ENCODE peak calls at places on chromosomes 4 and X, in six cellular contexts. P is right atrium auricular region, E is right lobe of liver, X is lower lobe of right lung, D is K562, O is foreskin fibroblast. G is an unnamed sample.

GRCh38 chrX:124239911-124240310 is 92.5 kb upstream of the TEX13D start:
- DNase-seq in D (no peak), O (no peak), P (no peak), E (no peak), X (no peak), G (no peak)

GRCh38 chr4:99507349-99507748 is 3.5 kb upstream of the C4orf17 start:
- DNase-seq in O (no peak), X (no peak), D (no peak), E (no peak), P (no peak), G (no peak)

GRCh38 chrX:111086521-111087127 is 9.4 kb upstream of the PAK3 start:
- DNase-seq in E (no peak), X (no peak), D (no peak), P (no peak), O (no peak), G (no peak)

GRCh38 chrX:4932790-4933189 is 1219.3 kb upstream of the PRKX start:
- DNase-seq in P (no peak), X (no peak), D (no peak), O (peak), E (no peak), G (no peak)

GRCh38 chr4:158170691-158171455 is 2.0 kb downstream of the GASK1B start:
- DNase-seq in X (peak), O (peak), E (peak), D (peak), P (peak), G (peak)

GRCh38 chr4:154622598-154622997 is 10.1 kb upstream of the FGG start:
- DNase-seq in D (peak), E (no peak), P (no peak), X (no peak), O (peak), G (no peak)

GRCh38 chrX:17689971-17690409 is 47.3 kb upstream of the SCML1 start:
- DNase-seq in P (no peak), X (no peak), D (peak), E (no peak), O (peak), G (no peak)

GRCh38 chrX:48968377-48968776 is 3.3 kb downstream of the KCND1 start:
- DNase-seq in E (no peak), D (no peak), O (no peak), P (no peak), X (no peak), G (no peak)

GRCh38 chr4:24863799-24864198 is 49.0 kb downstream of the CCDC149 start:
- DNase-seq in X (no peak), P (no peak), E (no peak), O (no peak), D (no peak), G (no peak)

GRCh38 chr4:18214656-18215055 is 193.1 kb upstream of the LCORL start:
- DNase-seq in E (no peak), O (no peak), D (no peak), X (no peak), P (no peak), G (no peak)

GRCh38 chrX:13899607-13900006 is 82.7 kb upstream of the GPM6B start:
- DNase-seq in D (no peak), O (peak), P (no peak), E (no peak), X (no peak), G (no peak)

GRCh38 chrX:69024287-69024686 is 141.0 kb downstream of the PJA1 start:
- DNase-seq in X (no peak), P (no peak), D (no peak), E (no peak), O (no peak), G (no peak)

DNA sequence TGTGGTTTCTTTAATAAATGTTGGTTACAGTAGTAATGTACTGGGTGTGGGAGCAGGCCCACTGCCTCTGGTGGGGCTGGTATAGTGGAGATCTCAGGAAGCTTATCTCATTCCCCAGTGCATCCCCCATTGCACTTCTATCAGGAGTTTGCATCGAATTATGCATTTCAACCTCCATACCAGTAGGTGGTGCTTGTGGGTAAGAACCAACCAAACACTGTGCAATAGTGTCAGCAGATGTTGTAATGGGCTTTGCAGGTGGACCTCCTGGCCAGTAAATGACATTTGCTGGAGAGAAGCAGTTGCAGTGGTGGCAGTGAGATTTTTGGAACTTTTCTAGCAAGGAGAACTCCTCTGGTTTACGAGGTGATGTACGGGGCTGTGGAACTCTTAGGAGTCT is 150.6 kb downstream of the POU3F4 start:
- DNase-seq in O (no peak), X (no peak), P (no peak), D (no peak), E (no peak), G (no peak)
- TF ChIP-seq CTCF in O (no peak), X (no peak), P (no peak), D (no peak), E (peak), G (peak)

DNA sequence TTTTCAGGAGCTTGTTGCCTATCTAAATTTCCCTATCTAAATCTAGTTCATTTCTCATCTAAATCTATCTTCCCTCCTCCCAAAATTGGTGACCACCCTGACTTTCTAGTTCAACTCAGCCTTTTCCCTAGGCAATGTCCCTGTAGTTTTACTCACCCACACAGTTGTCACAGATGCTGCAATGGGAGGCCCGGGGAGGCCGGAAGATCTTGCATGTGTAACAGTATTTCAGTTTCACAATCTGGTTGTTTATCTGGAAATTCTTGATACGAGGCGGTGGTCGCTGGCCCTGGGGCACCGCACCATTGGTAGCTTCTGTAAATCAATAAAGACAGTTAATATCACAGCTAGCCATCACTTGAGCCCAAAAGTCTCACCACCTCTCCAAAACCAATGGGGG is 20.2 kb downstream of the ZDHHC9 start:
- DNase-seq in X (peak), E (no peak), D (no peak), O (no peak), P (no peak), G (no peak)
- TF ChIP-seq CTCF in X (no peak), E (no peak), D (no peak), O (no peak), P (no peak), G (peak)

DNA sequence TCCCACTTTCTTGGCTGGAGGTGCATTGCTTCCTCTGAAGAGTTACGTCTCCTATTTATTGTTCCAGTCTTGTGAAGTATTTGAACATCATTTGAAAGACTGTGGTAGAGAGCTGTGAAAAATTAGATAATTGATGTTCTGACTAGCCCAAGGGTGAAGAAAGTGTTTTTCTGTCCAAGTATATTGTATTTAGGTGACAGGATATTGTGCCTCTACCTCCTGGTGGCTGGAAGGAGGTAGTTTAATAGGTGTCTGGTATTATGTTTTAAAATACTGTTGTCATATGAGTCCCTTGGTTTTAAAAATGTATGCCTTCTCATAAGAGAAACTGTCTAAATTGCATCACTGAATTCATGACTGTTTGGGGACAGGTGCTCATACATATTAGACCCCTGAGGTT is 226.0 kb downstream of the SPRY1 start:
- DNase-seq in P (no peak), X (no peak), O (no peak), E (no peak), D (no peak), G (no peak)
- TF ChIP-seq CTCF in P (no peak), X (no peak), O (no peak), E (no peak), D (peak), G (no peak)

DNA sequence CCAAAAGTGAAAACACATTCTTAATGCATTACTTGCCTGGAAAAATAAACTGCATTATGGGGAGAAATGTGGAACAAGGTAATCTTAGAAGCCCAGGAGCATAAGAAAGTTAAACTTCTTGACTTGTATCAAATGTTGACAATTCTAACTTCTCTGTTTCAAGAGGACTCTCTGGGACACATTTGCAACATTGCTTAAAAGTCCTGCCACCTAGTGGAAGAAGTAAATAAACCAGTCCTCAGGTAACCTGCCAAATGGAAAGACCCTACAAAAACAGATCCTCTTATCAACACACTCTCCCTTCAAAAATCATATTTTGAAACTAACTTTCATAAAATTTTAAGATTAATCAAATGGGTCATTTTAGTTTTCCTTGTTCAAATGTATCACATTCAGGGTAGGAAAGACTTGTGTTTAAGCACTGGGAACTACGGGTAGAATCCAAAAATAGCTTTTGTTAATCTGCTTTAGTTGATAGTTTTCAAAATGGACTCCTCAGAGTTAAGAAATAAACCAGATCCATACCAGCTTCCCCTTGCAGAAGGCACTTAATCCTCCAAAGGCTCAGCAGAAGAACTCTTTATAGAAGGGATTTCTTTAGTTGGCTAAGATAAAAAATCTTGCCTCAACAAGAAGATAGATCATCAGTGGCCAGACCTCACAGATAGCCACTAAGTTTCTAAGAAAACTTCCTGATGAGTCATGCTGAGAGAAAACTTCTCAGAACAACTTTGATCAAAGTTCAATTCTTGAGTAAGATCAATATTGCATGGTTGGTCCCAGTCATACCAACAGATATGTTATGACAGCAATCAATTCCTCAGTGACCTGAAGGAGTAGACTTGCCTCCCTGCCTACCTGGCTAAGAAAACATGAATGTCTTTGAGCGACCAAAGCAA is 141.7 kb downstream of the HHIP start:
- DNase-seq in D (peak), E (no peak), X (no peak), P (no peak), O (peak), G (no peak)
- TF ChIP-seq CTCF in D (peak), E (peak), X (peak), P (peak), O (peak), G (peak)

DNA sequence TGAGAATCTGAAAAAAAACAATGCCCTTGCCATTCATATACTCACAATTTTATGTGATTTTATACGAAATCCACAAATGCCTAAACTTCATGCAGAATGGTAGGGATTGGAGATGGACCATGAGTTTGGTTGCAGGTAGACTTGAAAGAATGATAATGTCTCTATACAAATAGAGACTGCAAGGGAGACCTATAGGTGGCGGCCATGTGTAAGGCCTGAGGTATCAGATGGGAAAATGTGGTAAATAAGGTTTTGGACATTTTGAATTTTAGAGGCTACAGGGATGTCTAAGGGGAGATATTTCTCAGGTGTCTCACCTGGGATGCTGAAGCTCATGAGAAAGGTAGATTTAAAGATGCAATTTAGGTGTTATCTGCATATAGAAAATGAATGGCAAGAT is 78.0 kb downstream of the GABRB1 start:
- DNase-seq in O (no peak), E (no peak), X (no peak), D (no peak), P (no peak), G (no peak)
- TF ChIP-seq CTCF in O (no peak), E (no peak), X (no peak), D (no peak), P (no peak), G (peak)

GRCh38 chr4:119692001-119692400 is 63.4 kb upstream of the PDE5A start:
- DNase-seq in O (peak), X (no peak), D (no peak), P (no peak), E (no peak), G (no peak)
- TF ChIP-seq CTCF in O (peak), X (no peak), D (no peak), P (no peak), E (no peak), G (peak)

GRCh38 chr4:65028592-65028991 is 619.3 kb upstream of the TECRL start:
- DNase-seq in O (no peak), P (no peak), D (no peak), X (no peak), E (no peak), G (no peak)

DNA sequence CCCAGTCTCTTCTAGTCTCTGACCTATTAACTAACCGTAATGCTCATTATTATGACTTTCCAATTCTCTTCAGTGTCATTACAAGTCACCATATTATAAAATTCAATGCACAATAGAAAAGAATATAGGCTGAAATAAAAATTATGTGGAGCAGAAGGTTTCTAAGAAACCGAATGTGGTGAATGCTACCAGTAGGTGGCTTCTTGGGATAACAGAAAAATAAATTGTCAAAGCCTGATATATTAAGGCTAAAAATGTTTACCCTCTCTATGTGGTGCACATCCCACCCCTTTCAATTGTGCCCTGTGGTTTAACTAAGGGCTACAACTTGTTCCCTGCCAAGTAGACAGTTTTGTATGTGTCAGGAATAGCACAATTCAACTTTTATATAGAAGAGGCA is 624.6 kb upstream of the TECRL start:
- DNase-seq in D (no peak), O (no peak), P (no peak), E (no peak), X (no peak), G (no peak)
- TF ChIP-seq CTCF in D (no peak), O (no peak), P (no peak), E (peak), X (no peak), G (peak)

GRCh38 chr4:61500883-61501282 is 300.8 kb downstream of the ADGRL3 start:
- DNase-seq in E (no peak), O (peak), P (no peak), X (no peak), D (no peak), G (no peak)
- TF ChIP-seq CTCF in E (no peak), O (no peak), P (no peak), X (no peak), D (no peak), G (peak)

GRCh38 chr4:125732682-125733081 is 417.9 kb downstream of the FAT4 start:
- DNase-seq in E (no peak), D (no peak), X (no peak), O (no peak), P (no peak), G (no peak)

GRCh38 chr4:125739760-125740159 is 425.0 kb downstream of the FAT4 start:
- DNase-seq in E (no peak), X (no peak), D (no peak), P (no peak), O (peak), G (no peak)

GRCh38 chr4:125734504-125734903 is 419.7 kb downstream of the FAT4 start:
- DNase-seq in O (no peak), P (no peak), D (no peak), E (no peak), X (no peak), G (no peak)

GRCh38 chr4:125735107-125735506 is 420.4 kb downstream of the FAT4 start:
- DNase-seq in D (no peak), O (peak), E (no peak), X (no peak), P (peak), G (no peak)

DNA sequence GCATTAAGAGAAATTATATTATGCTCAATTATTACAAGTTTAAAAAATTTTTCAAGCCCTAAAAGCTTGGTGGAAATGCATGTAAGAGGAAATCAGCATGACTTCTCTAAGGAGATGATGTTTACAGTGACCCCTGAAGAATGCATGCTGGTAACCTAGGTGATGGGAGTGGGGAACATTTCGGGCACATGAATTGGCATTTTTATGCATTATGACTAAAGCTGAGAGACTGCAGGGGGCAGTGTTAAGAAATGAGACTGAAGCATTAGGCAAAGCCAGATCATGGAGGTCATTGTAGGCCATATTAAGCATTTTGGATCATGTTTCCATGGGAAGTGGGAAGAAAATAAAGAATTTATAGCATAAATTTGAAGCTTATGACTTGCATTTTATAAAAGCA is 421.3 kb downstream of the FAT4 start:
- DNase-seq in E (no peak), D (peak), O (peak), X (no peak), P (no peak), G (no peak)
- TF ChIP-seq CTCF in E (no peak), D (peak), O (peak), X (no peak), P (no peak), G (peak)

G was measured in chondrocyte.